ENCODE peak calls at places on chromosomes 3 and 15, in seven cellular contexts. J is left lung; Q is spleen; U is HCT116; F is fibroblast of mammary gland; X is AG04450; S is CD8-positive, alpha-beta T cell. O is an unnamed sample.

GRCh38 chr3:122907471-122907870 is 112.6 kb downstream of the SLC49A4 start:
- DNase-seq in S (no peak), U (no peak), J (no peak), X (no peak), F (no peak), Q (no peak), O (no peak)

GRCh38 chr3:4710191-4710590 is 217.0 kb downstream of the ITPR1 start:
- DNase-seq in F (no peak), S (no peak), J (no peak), X (no peak), U (no peak), Q (no peak), O (no peak)

GRCh38 chr15:62782896-62783295 is 259.7 kb upstream of the TPM1 start:
- DNase-seq in J (no peak), X (no peak), S (no peak), U (no peak), F (peak), Q (no peak), O (no peak)

GRCh38 chr3:183212096-183212495 is 41.0 kb upstream of the B3GNT5 start:
- DNase-seq in U (no peak), J (no peak), X (no peak), F (no peak), S (no peak), Q (no peak), O (no peak)

GRCh38 chr3:11024181-11024580 is 31.6 kb downstream of the SLC6A1 start:
- DNase-seq in F (no peak), J (no peak), X (no peak), S (no peak), U (no peak), Q (no peak), O (no peak)

GRCh38 chr15:51200791-51201190 is 106.1 kb upstream of the TNFAIP8L3 start:
- DNase-seq in Q (no peak), U (no peak), J (no peak), X (no peak), F (peak), S (no peak), O (no peak)

GRCh38 chr15:69939513-69940440 is 157.9 kb downstream of the TLE3 start:
- DNase-seq in U (no peak), F (no peak), Q (no peak), J (no peak), S (no peak), X (no peak), O (no peak)

GRCh38 chr3:142117452-142117851 is 31.9 kb downstream of the TFDP2 start:
- DNase-seq in S (no peak), X (no peak), U (no peak), Q (no peak), F (no peak), J (no peak), O (no peak)

GRCh38 chr15:69958494-69959134 is 139.1 kb downstream of the TLE3 start:
- DNase-seq in S (no peak), U (peak), J (no peak), Q (no peak), F (peak), X (no peak), O (no peak)

GRCh38 chr3:138381950-138382715 is 33.8 kb downstream of the MRAS start:
- DNase-seq in J (peak), X (no peak), U (no peak), Q (no peak), F (peak), S (no peak), O (peak)

GRCh38 chr15:78070049-78070698 is 7.3 kb downstream of the TBC1D2B start:
- DNase-seq in U (no peak), S (peak), Q (peak), J (peak), X (no peak), F (peak), O (no peak)

GRCh38 chr15:87287156-87287555 is 969.4 kb downstream of the NTRK3 start:
- DNase-seq in U (no peak), Q (no peak), S (no peak), F (peak), J (no peak), X (peak), O (peak)

GRCh38 chr3:123620338-123620737 is 35.5 kb upstream of the HACD2 start:
- DNase-seq in U (no peak), S (no peak), X (peak), J (no peak), F (peak), Q (no peak), O (no peak)

GRCh38 chr3:28247286-28247685 is 5.9 kb downstream of the CMC1 start:
- DNase-seq in S (no peak), Q (no peak), F (no peak), J (no peak), U (no peak), X (no peak), O (no peak)

GRCh38 chr3:81419196-81419595 is 342.2 kb downstream of the GBE1 start:
- DNase-seq in Q (no peak), S (no peak), F (peak), U (no peak), J (no peak), X (no peak), O (peak)

GRCh38 chr15:94240486-94240885 is 9.1 kb downstream of the MCTP2 start:
- DNase-seq in X (no peak), F (no peak), S (no peak), J (no peak), Q (no peak), U (no peak), O (no peak)

GRCh38 chr15:79680721-79681120 is 216.1 kb downstream of the MTHFS start:
- DNase-seq in S (no peak), J (no peak), X (peak), Q (no peak), U (no peak), F (peak), O (peak)

GRCh38 chr3:127951276-127951675 is 36.2 kb downstream of the KBTBD12 start:
- DNase-seq in F (peak), J (no peak), U (no peak), Q (no peak), S (no peak), X (no peak), O (no peak)

GRCh38 chr15:61715082-61715481 is 345.2 kb downstream of the VPS13C start:
- DNase-seq in J (no peak), Q (no peak), F (peak), S (no peak), X (no peak), U (no peak), O (no peak)

GRCh38 chr3:43288366-43288765 is 2.0 kb downstream of the SNRK start:
- DNase-seq in S (no peak), X (no peak), Q (no peak), J (no peak), U (no peak), F (peak), O (peak)

GRCh38 chr3:1969269-1969668 is 129.4 kb upstream of the CNTN4 start:
- DNase-seq in Q (no peak), S (no peak), F (no peak), U (no peak), J (no peak), X (no peak), O (no peak)

DNA sequence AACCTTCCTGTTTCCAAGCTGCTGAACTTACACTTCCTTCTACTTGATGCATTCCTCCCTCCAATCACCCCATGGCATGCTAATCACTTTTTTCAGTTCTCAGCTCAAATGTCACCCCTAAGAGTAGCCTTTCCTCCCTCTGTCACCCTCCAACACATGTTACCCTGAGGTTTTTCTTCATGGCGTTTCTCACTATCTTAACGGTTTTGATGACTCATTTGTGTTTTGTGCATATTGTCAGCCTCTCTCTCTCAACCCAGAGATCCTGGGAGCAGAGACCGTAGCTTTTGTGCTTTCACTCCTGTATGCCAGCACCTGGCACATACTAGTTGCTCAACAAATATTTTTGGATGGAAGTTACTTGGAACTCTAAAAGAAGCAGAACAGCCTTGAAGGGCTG is 24.5 kb downstream of the LRRC3B start:
- DNase-seq in Q (no peak), U (no peak), F (no peak), S (no peak), J (no peak), X (no peak), O (no peak)
- TF ChIP-seq CTCF in Q (no peak), U (no peak), F (no peak), S (no peak), J (no peak), X (no peak), O (no peak)

GRCh38 chr3:46546896-46547440 is 19.1 kb downstream of the LRRC2 start:
- DNase-seq in J (no peak), F (no peak), X (no peak), S (no peak), U (no peak), Q (no peak), O (no peak)

GRCh38 chr3:46542344-46542743 is 23.8 kb downstream of the LRRC2 start:
- DNase-seq in F (no peak), S (no peak), J (no peak), X (no peak), U (no peak), Q (no peak), O (no peak)

GRCh38 chr3:46545695-46546630 is 20.1 kb downstream of the LRRC2 start:
- DNase-seq in Q (no peak), F (no peak), X (no peak), U (no peak), J (no peak), S (no peak), O (no peak)

GRCh38 chr3:46542801-46543201 is 23.3 kb downstream of the LRRC2 start:
- DNase-seq in Q (no peak), X (no peak), U (no peak), J (no peak), F (no peak), S (no peak), O (no peak)

GRCh38 chr3:46544771-46545503 is 21.2 kb downstream of the LRRC2 start:
- DNase-seq in J (no peak), S (no peak), Q (no peak), F (no peak), U (no peak), X (no peak), O (no peak)
- TF ChIP-seq CTCF in J (no peak), S (no peak), Q (no peak), F (no peak), U (no peak), X (no peak), O (no peak)

DNA sequence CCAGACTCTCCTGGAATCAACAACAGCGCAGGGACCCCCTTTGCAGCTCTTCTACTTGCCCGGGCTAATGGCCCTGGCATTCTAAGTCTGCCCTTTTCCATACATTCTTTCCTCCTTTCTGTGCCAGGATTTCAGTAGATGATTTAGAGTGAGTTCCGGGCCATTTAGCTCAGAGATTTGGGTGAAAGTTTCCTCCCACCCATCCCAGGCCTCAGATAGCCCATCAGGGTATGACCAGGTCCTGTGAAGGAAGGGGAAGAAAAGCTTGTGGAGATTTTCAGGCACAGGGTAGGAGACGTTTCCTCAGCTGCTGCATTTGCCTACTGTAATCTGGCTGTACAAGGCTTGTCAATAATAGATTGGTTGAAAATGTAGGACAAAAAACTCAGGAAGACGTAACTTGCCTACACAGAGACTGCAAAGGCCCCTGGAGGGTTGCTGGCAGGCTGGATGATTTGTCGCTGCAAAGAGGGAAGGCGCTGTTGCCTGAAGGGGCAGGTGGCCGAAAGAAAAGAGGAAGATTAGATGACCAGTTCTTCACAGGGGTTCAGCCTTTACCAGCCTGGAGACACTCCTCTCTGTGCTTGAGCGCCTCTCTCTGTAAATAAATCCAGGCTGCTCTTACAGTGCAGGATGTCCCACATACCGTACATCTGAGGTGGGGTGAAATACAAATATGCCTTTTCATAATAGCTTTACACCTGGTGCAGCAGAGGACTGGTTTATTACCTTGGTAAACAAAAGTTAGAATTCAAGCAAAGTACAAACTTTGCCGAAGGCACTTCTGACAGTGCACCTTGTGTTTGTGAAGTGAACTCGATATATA is 63.4 kb upstream of the BCL6 start:
- DNase-seq in U (no peak), F (no peak), S (no peak), Q (no peak), X (no peak), J (no peak), O (peak)
- TF ChIP-seq CTCF in U (no peak), F (no peak), S (no peak), Q (no peak), X (no peak), J (no peak), O (no peak)

DNA sequence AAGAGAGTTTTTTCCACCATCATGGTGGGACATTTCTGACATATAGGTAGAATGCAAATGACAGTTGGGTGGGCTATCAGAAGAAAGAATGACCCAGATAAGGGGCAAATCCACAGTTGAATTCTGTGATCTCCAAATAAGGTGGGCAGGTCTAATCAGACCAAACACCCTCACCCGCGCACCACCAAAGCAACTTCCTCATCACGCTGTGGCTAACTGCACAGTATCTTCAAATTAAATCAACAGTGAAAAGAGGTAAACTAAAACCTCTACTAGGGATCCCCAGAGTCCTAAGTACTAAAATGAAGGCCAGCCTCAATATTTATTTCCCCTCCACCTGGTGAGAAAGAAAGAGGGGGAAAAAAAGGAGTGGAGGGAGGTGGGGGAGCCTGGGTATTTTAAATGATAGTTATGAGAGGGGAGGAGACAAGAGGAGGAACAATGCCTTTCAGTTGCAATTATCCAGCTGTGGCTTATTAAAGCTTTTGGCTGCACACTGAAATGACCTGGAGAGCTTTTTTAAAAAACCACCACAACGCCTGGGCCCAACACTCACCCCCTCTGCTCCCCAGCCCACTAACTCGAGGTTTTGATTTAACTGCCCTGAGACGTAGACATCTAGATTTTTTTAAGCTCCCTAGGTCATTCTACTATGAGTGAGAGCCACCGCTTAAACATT is 61.0 kb downstream of the LRIG1 start:
- DNase-seq in U (no peak), Q (no peak), J (no peak), X (no peak), S (no peak), F (no peak), O (no peak)
- TF ChIP-seq CTCF in U (no peak), Q (no peak), J (no peak), X (no peak), S (no peak), F (no peak), O (no peak)

GRCh38 chr3:141050913-141051632 is at the start of gene SPSB4:
- DNase-seq in J (no peak), F (peak), X (no peak), U (peak), Q (peak), S (no peak), O (peak)
- TF ChIP-seq CTCF in J (peak), F (no peak), X (no peak), U (no peak), Q (no peak), S (no peak), O (peak)

DNA sequence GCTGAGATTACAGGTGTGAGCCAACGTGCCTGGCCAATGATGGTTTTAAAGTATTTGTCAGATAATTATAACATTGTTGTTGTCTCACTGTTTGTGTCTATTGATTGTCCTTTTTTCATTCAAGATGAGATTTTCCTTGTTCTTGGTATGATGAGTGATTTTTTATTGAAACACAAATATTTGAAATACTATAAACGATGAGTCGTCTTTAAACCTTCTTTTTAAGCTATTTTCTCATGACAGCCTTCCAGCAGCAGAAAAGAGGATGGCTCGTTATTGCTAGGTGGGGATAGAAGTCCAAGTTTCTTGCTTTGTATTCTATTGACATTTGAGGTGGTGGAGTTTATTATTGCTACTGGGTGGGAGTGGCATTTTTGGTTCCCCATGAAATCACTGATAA is 61.7 kb upstream of the MDFIC2 start:
- DNase-seq in J (no peak), U (no peak), S (no peak), F (no peak), X (no peak), Q (no peak), O (no peak)
- TF ChIP-seq CTCF in J (no peak), U (no peak), S (no peak), F (no peak), X (no peak), Q (no peak), O (no peak)

O was measured in RWPE1.